ENCODE peak calls at places on chromosome 7, in five cellular contexts. C is psoas muscle, E is GM23338, A is transverse colon, Y is lower lobe of right lung. U is an unnamed sample. For H3K36me3, the result is how much of the 10 kb centered on the place peaks cover.

GRCh38 chr7:69800495-69800894 is 202.2 kb downstream of the AUTS2 start:
- DNase-seq in C (no peak), E (peak), A (no peak), Y (peak), U (no peak)

GRCh38 chr7:36961097-36961496 is 236.8 kb upstream of the AOAH start:
- DNase-seq in C (no peak), E (no peak), A (no peak), Y (no peak), U (no peak)

GRCh38 chr7:141076377-141076776 is 2.5 kb downstream of the TMEM178B start:
- DNase-seq in C (no peak), E (peak), A (no peak), Y (no peak), U (no peak)

GRCh38 chr7:69036301-69036700 is 562.0 kb upstream of the AUTS2 start:
- DNase-seq in C (no peak), E (no peak), A (no peak), Y (no peak), U (no peak)

GRCh38 chr7:107505997-107506682 is 36.3 kb downstream of the GPR22 start:
- DNase-seq in C (no peak), E (no peak), A (peak), Y (no peak), U (no peak)

GRCh38 chr7:157946398-157947060 is 609.7 kb downstream of the DNAJB6 start:
- DNase-seq in C (no peak), E (no peak), A (no peak), Y (no peak), U (no peak)

GRCh38 chr7:131244259-131244852 is 83.3 kb upstream of the MKLN1 start:
- DNase-seq in C (peak), E (peak), A (peak), Y (no peak), U (no peak)

GRCh38 chr7:77802557-77803410 is 4.2 kb downstream of the PHTF2 start:
- DNase-seq in C (no peak), E (no peak), A (no peak), Y (no peak), U (no peak)

GRCh38 chr7:29915481-29916215 is 74.0 kb downstream of the SCRN1 start:
- DNase-seq in C (no peak), E (no peak), A (no peak), Y (no peak), U (no peak)

DNA sequence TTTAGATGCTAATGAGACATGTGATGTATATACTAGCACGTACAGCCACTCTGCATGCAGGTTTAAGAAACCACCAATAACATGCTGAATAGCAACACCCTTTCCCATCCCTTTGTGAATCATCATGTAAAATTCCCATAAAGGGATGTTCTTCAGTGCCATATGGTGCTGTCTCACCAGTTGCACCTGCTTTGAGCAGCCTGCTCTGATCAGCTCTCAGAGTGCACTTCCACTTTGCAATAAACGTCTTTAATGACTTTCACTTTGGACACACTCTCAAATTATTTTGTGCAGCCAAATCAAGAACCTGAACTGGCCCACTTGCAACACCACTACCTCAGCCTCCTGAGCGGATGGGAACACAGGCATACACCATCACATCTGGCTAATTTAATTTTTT is 615.0 kb downstream of the ANKRD7 start:
- DNase-seq in C (no peak), E (no peak), A (no peak), Y (no peak), U (no peak)
- H3K4me3 ChIP-seq in C (no peak), E (no peak), A (no peak), Y (no peak), U (no peak)

GRCh38 chr7:5636446-5636835 is 145.0 kb downstream of the RNF216 start:
- DNase-seq in C (no peak), E (peak), A (no peak), Y (no peak), U (no peak)
- H3K36me3 ChIP-seq in C (under half), E (under half), A (under half), Y (under half), U (half or more)

GRCh38 chr7:93165447-93165846 is 17.3 kb upstream of the SAMD9L start:
- DNase-seq in C (no peak), E (no peak), A (no peak), Y (no peak), U (no peak)
- H3K27ac ChIP-seq in C (no peak), E (no peak), A (no peak), Y (no peak), U (no peak)

GRCh38 chr7:1668486-1668931 is 1.6 kb upstream of the ELFN1 start:
- DNase-seq in C (peak), E (peak), A (no peak), Y (peak), U (no peak)

GRCh38 chr7:1666251-1666778 is 3.8 kb upstream of the ELFN1 start:
- DNase-seq in C (peak), E (peak), A (no peak), Y (peak), U (no peak)

GRCh38 chr7:1666779-1667565 is 3.1 kb upstream of the ELFN1 start:
- DNase-seq in C (peak), E (peak), A (no peak), Y (peak), U (no peak)

GRCh38 chr7:1668932-1669485 is 1.1 kb upstream of the ELFN1 start:
- DNase-seq in C (no peak), E (peak), A (no peak), Y (peak), U (no peak)

DNA sequence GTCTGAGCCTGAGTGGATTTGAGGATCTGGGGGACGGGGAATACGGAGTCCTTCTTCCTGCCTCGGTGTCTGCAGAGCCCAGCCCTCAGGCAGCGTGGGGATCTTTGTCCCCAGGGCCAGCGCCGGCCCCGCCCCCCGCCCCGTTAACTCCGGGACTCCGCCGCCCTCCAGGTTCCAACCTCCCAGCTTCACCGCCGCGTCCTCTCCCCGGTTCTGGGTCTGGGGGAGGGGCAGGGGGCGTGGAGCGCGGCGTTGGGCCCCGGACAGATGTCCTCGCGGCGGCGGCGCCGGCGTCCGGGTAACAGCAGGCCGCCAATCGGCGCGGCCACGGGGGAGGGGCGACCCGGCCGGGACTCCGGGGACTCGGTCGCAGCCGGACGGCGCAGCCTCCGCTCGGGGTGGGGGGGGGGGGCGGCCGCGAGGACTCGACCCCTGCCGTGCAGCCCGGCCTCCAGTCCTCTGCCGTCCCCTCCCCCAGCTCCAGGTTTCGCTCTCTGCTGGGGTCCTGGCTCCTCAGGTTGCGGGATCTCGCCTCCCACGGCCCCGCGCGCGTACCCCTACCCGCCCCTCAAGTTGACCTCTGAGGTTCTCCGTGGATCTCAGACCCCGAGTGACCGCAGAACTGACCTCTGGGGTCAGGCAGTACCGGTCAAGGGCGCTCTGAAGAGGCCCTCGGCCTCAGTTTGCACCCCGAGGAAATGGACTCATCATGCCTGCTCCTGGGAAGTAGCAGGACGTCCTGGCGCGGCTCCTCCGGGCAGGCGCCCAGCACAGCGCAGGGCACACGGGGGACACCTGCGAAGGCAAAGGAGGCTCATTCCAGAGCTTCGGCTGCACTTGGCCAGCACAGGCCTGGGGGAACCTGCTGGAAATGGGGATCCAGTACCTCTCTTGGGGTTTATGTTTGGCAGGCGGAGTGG is 2.3 kb upstream of the ELFN1 start:
- DNase-seq in C (peak), E (peak), A (no peak), Y (peak), U (no peak)
- H3K4me3 ChIP-seq in C (peak), E (peak), A (peak), Y (peak), U (peak)

GRCh38 chr7:16822029-16822428 is 17.2 kb upstream of the AGR2 start:
- DNase-seq in C (no peak), E (no peak), A (no peak), Y (no peak), U (no peak)
- H3K36me3 ChIP-seq in C (under half), E (under half), A (under half), Y (under half), U (under half)

GRCh38 chr7:114911411-114911810 is 10.5 kb upstream of the MDFIC start:
- DNase-seq in C (no peak), E (no peak), A (no peak), Y (no peak), U (no peak)
- H3K27ac ChIP-seq in C (no peak), E (no peak), A (no peak), Y (no peak), U (no peak)

GRCh38 chr7:20783131-20783715 is 3.5 kb downstream of the SP8 start:
- DNase-seq in C (no peak), E (peak), A (no peak), Y (no peak), U (no peak)

GRCh38 chr7:20786049-20786412 is 655 bp downstream of the SP8 start:
- DNase-seq in C (no peak), E (no peak), A (no peak), Y (no peak), U (no peak)

GRCh38 chr7:20783716-20784310 is 2.9 kb downstream of the SP8 start:
- DNase-seq in C (no peak), E (peak), A (no peak), Y (no peak), U (no peak)

GRCh38 chr7:20785211-20786048 is 1.3 kb downstream of the SP8 start:
- DNase-seq in C (no peak), E (peak), A (no peak), Y (no peak), U (no peak)

GRCh38 chr7:20784311-20785210 is 2.1 kb downstream of the SP8 start:
- DNase-seq in C (no peak), E (peak), A (no peak), Y (no peak), U (no peak)
- H3K4me3 ChIP-seq in C (peak), E (peak), A (peak), Y (peak), U (peak)

GRCh38 chr7:100358027-100358856 is at the start of gene PILRB:
- DNase-seq in C (peak), E (no peak), A (no peak), Y (peak), U (no peak)
- H3K36me3 ChIP-seq in C (under half), E (under half), A (half or more), Y (half or more), U (half or more)